ENCODE peak calls at places on chromosomes 4 and X, in eight cellular contexts. Z is suprapubic skin; W is effector CD4-positive, alpha-beta T cell; C is lower lobe of right lung; D is memory B cell; I is Peyer's patch; U is NCI-H1417; L is T-cell. G is an unnamed sample.

GRCh38 chr4:83152771-83153170 is 38.2 kb upstream of the PLAC8 start:
- DNase-seq in Z (no peak), W (no peak), C (no peak), D (no peak), I (no peak), U (no peak), L (no peak), G (no peak)

GRCh38 chrX:39688576-39689373 is 409.0 kb downstream of the BCOR start:
- DNase-seq in Z (no peak), W (no peak), C (peak), D (no peak), I (peak), U (peak), L (no peak), G (peak)

GRCh38 chr4:88188738-88189417 is 30.4 kb upstream of the ABCG2 start:
- DNase-seq in Z (no peak), W (no peak), C (no peak), D (no peak), I (no peak), U (no peak), L (no peak), G (no peak)

GRCh38 chr4:183201331-183201730 is 102.3 kb downstream of the WWC2 start:
- DNase-seq in Z (no peak), W (no peak), C (no peak), D (no peak), I (no peak), U (no peak), L (no peak), G (no peak)

GRCh38 chr4:39970559-39971270 is 7.0 kb downstream of the PDS5A start:
- DNase-seq in Z (peak), W (no peak), C (peak), D (no peak), I (no peak), U (no peak), L (no peak), G (no peak)

GRCh38 chrX:135591871-135592270 is 71.4 kb downstream of the INTS6L start:
- DNase-seq in Z (no peak), W (no peak), C (no peak), D (no peak), I (no peak), U (no peak), L (no peak), G (no peak)

GRCh38 chr4:143531368-143531767 is 17.9 kb downstream of the SMARCA5 start:
- DNase-seq in Z (no peak), W (no peak), C (no peak), D (no peak), I (no peak), U (no peak), L (no peak), G (no peak)

GRCh38 chr4:4386736-4387392 is at the start of gene NSG1:
- DNase-seq in Z (no peak), W (no peak), C (no peak), D (no peak), I (peak), U (peak), L (peak), G (no peak)

GRCh38 chrX:16589211-16589610 is 60.7 kb upstream of the S100G start:
- DNase-seq in Z (no peak), W (no peak), C (no peak), D (no peak), I (no peak), U (no peak), L (no peak), G (no peak)

GRCh38 chr4:98359646-98360045 is 98.5 kb downstream of the RAP1GDS1 start:
- DNase-seq in Z (no peak), W (no peak), C (no peak), D (no peak), I (no peak), U (no peak), L (no peak), G (no peak)

GRCh38 chr4:1537410-1538095 is 131.3 kb upstream of the NKX1-1 start:
- DNase-seq in Z (no peak), W (no peak), C (peak), D (no peak), I (no peak), U (no peak), L (no peak), G (no peak)

GRCh38 chr4:45701616-45702015 is 422.2 kb downstream of the GABRG1 start:
- DNase-seq in Z (no peak), W (no peak), C (no peak), D (no peak), I (no peak), U (no peak), L (no peak), G (no peak)

GRCh38 chr4:167196386-167196785 is 37.9 kb downstream of the SPOCK3 start:
- DNase-seq in Z (no peak), W (no peak), C (no peak), D (no peak), I (no peak), U (no peak), L (no peak), G (no peak)

G was measured in transverse colon.